ENCODE peak calls at places on chromosomes 5 and 9, in four cellular contexts. C is GM12878, B is HepG2, H is K562. N is an unnamed sample.

GRCh38 chr5:39189297-39189955 is 29.9 kb downstream of the FYB1 start:
- DNase-seq in H (no peak), C (no peak), B (no peak), N (no peak)

GRCh38 chr9:23941051-23941450 is 115.0 kb upstream of the ELAVL2 start:
- DNase-seq in H (no peak), C (no peak), B (no peak), N (no peak)

GRCh38 chr5:541148-541887 is 17.1 kb upstream of the SLC9A3 start:
- DNase-seq in B (no peak), H (peak), C (no peak), N (peak)

GRCh38 chr5:51872144-51872543 is 488.9 kb downstream of the ISL1 start:
- DNase-seq in B (no peak), C (no peak), H (no peak), N (no peak)

GRCh38 chr5:102911973-102912372 is 156.9 kb downstream of the PAM start:
- DNase-seq in H (no peak), C (no peak), B (no peak), N (no peak)

GRCh38 chr5:42854795-42855194 is 43.1 kb upstream of the SELENOP start:
- DNase-seq in H (no peak), C (no peak), B (peak), N (no peak)

GRCh38 chr9:17578911-17579793 is at the start of gene SH3GL2:
- DNase-seq in B (no peak), H (no peak), C (no peak), N (peak)

GRCh38 chr5:82692826-82693225 is 384.4 kb downstream of the TMEM167A start:
- DNase-seq in B (no peak), H (no peak), C (no peak), N (no peak)

GRCh38 chr5:2877520-2877919 is 126.0 kb upstream of the IRX2 start:
- DNase-seq in C (no peak), B (no peak), H (no peak), N (no peak)

GRCh38 chr9:90432951-90433350 is 209.7 kb downstream of the DIRAS2 start:
- DNase-seq in H (no peak), B (no peak), C (no peak), N (no peak)

GRCh38 chr9:78826521-78826920 is 529.6 kb downstream of the PSAT1 start:
- DNase-seq in C (no peak), B (no peak), H (no peak), N (no peak)

GRCh38 chr9:28650327-28650726 is 1077.0 kb upstream of the C9orf72 start:
- DNase-seq in H (no peak), C (no peak), B (no peak), N (peak)

GRCh38 chr5:177389368-177390169 is 5.3 kb downstream of the SLC34A1 start:
- DNase-seq in B (peak), C (peak), H (no peak), N (no peak)

GRCh38 chr5:98961665-98962344 is 33.0 kb upstream of the CHD1 start:
- DNase-seq in C (no peak), H (no peak), B (no peak), N (no peak)

GRCh38 chr5:98962587-98962986 is 33.8 kb upstream of the CHD1 start:
- DNase-seq in B (no peak), H (no peak), C (no peak), N (no peak)

GRCh38 chr5:98965226-98965625 is 36.4 kb upstream of the CHD1 start:
- DNase-seq in C (no peak), B (no peak), H (no peak), N (no peak)

GRCh38 chr5:98963019-98963418 is 34.2 kb upstream of the CHD1 start:
- DNase-seq in B (no peak), H (no peak), C (no peak), N (peak)

GRCh38 chr5:98964621-98965020 is 35.8 kb upstream of the CHD1 start:
- DNase-seq in C (no peak), H (no peak), B (no peak), N (no peak)
- TF ChIP-seq POLR2AphosphoS5 in C (no peak), H (no peak), B (no peak), N (no peak)

GRCh38 chr5:94761786-94762185 is 143.3 kb downstream of the SLF1 start:
- DNase-seq in C (no peak), H (no peak), B (no peak), N (no peak)
- TF ChIP-seq JUNB in C (no peak), H (no peak), B (no peak), N (no peak)

DNA sequence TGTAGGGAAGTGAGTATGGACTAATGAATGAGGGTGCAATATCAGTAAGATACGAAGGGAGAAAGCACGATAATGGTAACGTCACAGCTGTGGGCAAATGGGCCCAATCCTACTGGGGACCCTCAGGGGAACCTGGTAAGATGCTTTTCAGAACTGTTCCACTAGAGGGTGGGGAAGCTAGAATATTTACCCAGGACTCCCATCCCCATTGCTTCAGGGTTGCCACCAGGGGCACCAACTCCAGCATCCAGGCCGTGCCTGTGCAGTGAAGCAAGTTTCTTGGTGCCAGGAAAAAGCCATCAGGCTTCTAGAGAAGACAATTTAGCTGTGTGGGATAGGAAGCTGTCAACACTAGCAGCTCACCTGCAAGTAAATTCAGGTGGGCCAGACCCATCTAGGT is 409.3 kb downstream of the AGTPBP1 start:
- DNase-seq in B (peak), C (no peak), H (no peak), N (peak)
- TF ChIP-seq CTCF in B (no peak), C (peak), H (peak), N (peak)

DNA sequence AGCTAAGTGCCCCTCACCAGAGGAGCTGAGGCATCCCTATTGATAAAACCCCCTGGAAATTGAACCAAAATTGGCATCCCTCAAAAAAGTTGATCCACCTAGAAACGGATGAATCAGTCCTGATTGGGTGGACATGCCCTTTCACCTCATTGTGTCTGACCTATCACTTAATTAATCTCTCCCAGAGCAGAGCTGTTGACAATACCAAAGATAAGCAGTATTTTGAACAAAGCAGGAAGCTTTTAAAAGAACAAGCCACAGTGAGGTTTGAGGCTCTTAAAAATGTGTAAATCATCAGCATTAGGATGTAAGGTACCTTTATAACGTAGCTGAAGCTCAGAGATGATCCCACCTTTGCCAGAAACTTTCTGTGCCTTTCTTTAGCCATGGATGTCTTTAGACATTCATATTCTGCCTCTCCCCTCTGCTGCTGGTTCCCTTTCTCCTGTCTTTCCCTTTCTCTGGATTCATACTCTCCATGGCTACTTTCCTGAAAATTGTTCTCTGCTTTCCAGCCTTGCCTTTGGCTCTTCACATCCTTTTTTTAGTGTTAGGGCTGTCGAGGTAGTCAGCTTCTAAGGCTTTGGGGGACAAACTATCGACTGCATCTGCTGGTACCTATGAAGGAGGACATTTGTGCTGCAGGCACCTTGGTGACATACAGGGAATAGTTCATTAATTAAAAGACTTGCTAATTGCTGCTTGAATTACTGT is 7.8 kb upstream of the LHX2 start:
- DNase-seq in H (no peak), C (no peak), B (no peak), N (no peak)
- TF ChIP-seq POLR2AphosphoS5 in H (no peak), C (no peak), B (no peak), N (no peak)

GRCh38 chr5:127958421-127959011 is 125.0 kb upstream of the SLC12A2 start:
- DNase-seq in B (peak), H (no peak), C (no peak), N (no peak)

GRCh38 chr5:127959152-127959764 is 124.3 kb upstream of the SLC12A2 start:
- DNase-seq in B (peak), H (no peak), C (no peak), N (no peak)

GRCh38 chr5:127957701-127958190 is 125.8 kb upstream of the SLC12A2 start:
- DNase-seq in C (no peak), B (no peak), H (no peak), N (no peak)

GRCh38 chr5:127960126-127960744 is 123.3 kb upstream of the SLC12A2 start:
- DNase-seq in B (no peak), H (no peak), C (no peak), N (no peak)

DNA sequence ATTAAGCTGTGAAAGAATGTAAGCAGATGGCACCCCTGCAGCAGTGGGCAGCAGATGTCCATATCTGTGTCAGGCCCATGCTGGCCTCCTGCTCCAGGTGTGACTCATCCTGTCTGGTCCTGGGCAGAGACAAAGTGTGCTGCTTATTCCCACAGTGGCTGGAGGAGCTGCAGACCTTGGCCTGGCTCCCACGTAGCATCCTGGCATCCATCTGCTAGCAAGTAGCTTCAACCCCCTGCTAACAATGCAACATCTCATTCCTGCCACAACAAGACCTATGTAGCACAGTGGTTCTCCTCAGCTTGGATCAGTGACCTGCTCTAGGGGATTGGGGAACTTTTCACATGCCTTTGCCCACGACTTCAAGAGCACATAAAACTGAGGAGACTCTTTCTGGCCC is 126.4 kb upstream of the SLC12A2 start:
- DNase-seq in B (peak), C (no peak), H (no peak), N (no peak)
- TF ChIP-seq JUNB in B (no peak), C (no peak), H (no peak), N (no peak)

GRCh38 chr5:154756203-154756870 is 1.2 kb downstream of the LARP1 start:
- DNase-seq in B (no peak), H (peak), C (no peak), N (no peak)
- TF ChIP-seq CTCF in B (no peak), H (no peak), C (no peak), N (no peak)

DNA sequence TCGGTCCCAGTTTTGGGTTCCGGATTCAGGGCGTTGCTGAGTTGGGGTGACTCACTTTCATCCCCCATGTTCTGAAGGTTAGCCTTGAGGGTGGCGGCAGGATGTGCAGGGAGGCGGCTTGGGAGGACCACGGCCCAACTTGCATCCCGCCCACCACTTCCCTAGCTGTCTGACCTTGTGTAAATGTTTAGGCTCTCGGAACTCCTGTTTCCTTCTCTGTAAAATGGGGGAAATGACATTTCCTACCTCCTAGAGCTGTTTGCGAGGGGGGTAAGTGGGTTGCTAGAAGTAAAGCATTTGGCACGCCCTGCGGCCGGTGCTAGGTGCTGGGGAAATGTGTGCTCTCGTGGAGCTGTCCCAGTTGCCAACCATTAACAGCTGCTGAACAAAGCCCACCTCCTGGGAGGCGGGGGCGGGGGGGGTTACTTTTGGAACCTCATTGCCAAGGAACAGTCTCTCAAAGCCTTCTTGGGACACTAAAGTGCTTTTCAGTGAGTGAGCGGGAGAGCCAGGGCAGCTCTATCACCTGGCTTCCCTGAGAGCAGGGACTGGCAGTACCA is 27.5 kb downstream of the PTGES2 start:
- DNase-seq in H (peak), C (no peak), B (no peak), N (no peak)
- TF ChIP-seq POLR2AphosphoS5 in H (no peak), C (no peak), B (no peak), N (no peak)

GRCh38 chr5:173466227-173466626 is 138.0 kb upstream of the STC2 start:
- DNase-seq in B (no peak), H (no peak), C (no peak), N (no peak)
- TF ChIP-seq JUNB in B (no peak), H (no peak), C (no peak), N (no peak)

DNA sequence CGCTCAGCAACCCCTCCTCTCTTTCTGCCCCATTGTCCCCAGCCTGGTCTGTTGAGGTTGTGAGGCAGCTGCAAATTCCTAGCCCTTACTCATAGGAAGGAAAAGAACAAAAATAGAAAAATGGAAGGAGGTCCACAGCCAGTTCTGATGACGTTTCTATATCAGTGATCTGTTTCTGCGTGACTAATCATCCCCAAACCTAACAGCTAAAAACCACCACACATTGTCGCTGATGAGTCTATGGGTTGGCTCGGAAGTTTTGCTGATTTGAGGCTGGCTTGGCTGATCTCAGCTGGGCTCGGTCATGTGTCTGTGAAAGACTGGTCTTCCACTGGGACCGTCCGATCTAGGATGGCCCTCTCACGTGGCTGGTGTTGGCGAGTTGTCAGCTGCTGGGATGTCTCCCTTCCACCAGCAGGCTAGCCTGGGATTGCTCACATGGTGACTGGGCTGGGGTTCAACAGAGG is 200.6 kb upstream of the ZNF618 start:
- DNase-seq in B (no peak), H (no peak), C (no peak), N (no peak)
- TF ChIP-seq CTCF in B (no peak), H (no peak), C (no peak), N (no peak)